ENCODE peak calls at places on chromosomes 5 and 9, in four cellular contexts. G, S, U and Z are unnamed samples.

GRCh38 chr9:96177719-96178028 is 124.3 kb downstream of the HSD17B3 start:
- DNase-seq in S (no peak), G (no peak), U (no peak), Z (no peak)

GRCh38 chr5:89613222-89613956 is 730.4 kb upstream of the MEF2C start:
- DNase-seq in G (no peak), S (no peak), U (no peak), Z (no peak)

GRCh38 chr9:115022760-115023434 is 92.5 kb upstream of the TNFSF8 start:
- DNase-seq in S (no peak), U (peak), G (no peak), Z (no peak)

GRCh38 chr5:343461-344401 is 22.2 kb downstream of the AHRR start:
- DNase-seq in G (no peak), U (peak), S (peak), Z (peak)

GRCh38 chr9:133572821-133573361 is 36.3 kb downstream of the FAM163B start:
- DNase-seq in G (no peak), S (no peak), U (no peak), Z (no peak)

GRCh38 chr5:121366515-121366914 is 485.2 kb upstream of the FTMT start:
- DNase-seq in G (no peak), U (peak), S (no peak), Z (no peak)

GRCh38 chr9:37963936-37964739 is 60.2 kb upstream of the SLC25A51 start:
- DNase-seq in U (peak), G (no peak), S (no peak), Z (no peak)

GRCh38 chr5:95631991-95632675 is 12.2 kb downstream of the GPR150 start:
- DNase-seq in G (peak), S (peak), U (peak), Z (peak)

GRCh38 chr9:38416461-38416860 is 7.8 kb downstream of the IGFBPL1 start:
- DNase-seq in S (no peak), U (peak), G (no peak), Z (no peak)

GRCh38 chr5:124057161-124057814 is 545.3 kb downstream of the CSNK1G3 start:
- DNase-seq in U (no peak), G (peak), S (no peak), Z (no peak)